ENCODE peak calls at places on chromosomes 13 and 19, in nine cellular contexts. D, W, X, Z, U, S, A, Q and G are unnamed samples. For H3K4me1, the result is how much of the 10 kb centered on the place peaks cover.

GRCh38 chr19:48292798-48293197 is 22.9 kb downstream of the ZNF114 start:
- DNase-seq in D (no peak), S (no peak), Q (no peak), Z (peak), U (no peak), A (peak), X (no peak), W (peak), G (no peak)

GRCh38 chr19:18453269-18454024 is 15.5 kb upstream of the ISYNA1 start:
- DNase-seq in Q (no peak), X (no peak), S (no peak), A (peak), D (no peak), W (peak), U (no peak), Z (no peak), G (no peak)

GRCh38 chr13:36531746-36532486 is 99.6 kb downstream of the CCNA1 start:
- DNase-seq in Q (no peak), U (no peak), A (no peak), X (no peak), W (peak), Z (peak), S (no peak), D (no peak), G (no peak)

GRCh38 chr19:19205416-19206410 is 2.5 kb upstream of the NR2C2AP start:
- DNase-seq in Q (no peak), A (no peak), W (no peak), D (no peak), U (no peak), S (no peak), X (no peak), Z (no peak), G (no peak)

GRCh38 chr19:15248648-15249559 is 16.7 kb upstream of the EPHX3 start:
- DNase-seq in S (no peak), A (peak), U (no peak), Q (peak), X (peak), D (peak), W (peak), Z (peak), G (peak)

GRCh38 chr13:20326809-20327208 is 94.7 kb upstream of the GJB6 start:
- DNase-seq in U (no peak), Q (no peak), D (no peak), W (no peak), A (no peak), X (no peak), S (no peak), Z (no peak), G (no peak)

GRCh38 chr19:6891761-6892385 is 4.5 kb downstream of the ADGRE1 start:
- DNase-seq in Z (no peak), S (no peak), Q (no peak), X (no peak), U (no peak), A (no peak), W (no peak), D (no peak), G (no peak)

GRCh38 chr13:79547211-79547610 is 66.3 kb downstream of the NDFIP2 start:
- DNase-seq in S (no peak), A (no peak), Q (no peak), Z (no peak), X (no peak), W (no peak), D (no peak), U (no peak), G (no peak)

GRCh38 chr19:6667114-6667627 is 2.8 kb downstream of the TNFSF14 start:
- DNase-seq in W (no peak), D (no peak), S (no peak), Z (no peak), A (no peak), X (no peak), Q (no peak), U (peak), G (no peak)

GRCh38 chr19:11257827-11258380 is 4.4 kb downstream of the DOCK6 start:
- DNase-seq in X (no peak), Q (no peak), D (no peak), S (no peak), A (peak), U (no peak), Z (peak), W (no peak), G (no peak)

GRCh38 chr19:11263726-11264125 is 1.4 kb upstream of the DOCK6 start:
- DNase-seq in S (no peak), U (no peak), D (no peak), A (no peak), Z (no peak), X (no peak), Q (no peak), W (no peak), G (no peak)

GRCh38 chr19:11261902-11262839 is at the start of gene DOCK6:
- DNase-seq in D (no peak), A (peak), U (no peak), Q (peak), X (peak), W (peak), S (no peak), Z (no peak), G (peak)

GRCh38 chr19:11261431-11261901 is 858 bp downstream of the DOCK6 start:
- DNase-seq in W (peak), U (no peak), X (no peak), A (no peak), Q (no peak), Z (no peak), D (no peak), S (no peak), G (no peak)

DNA sequence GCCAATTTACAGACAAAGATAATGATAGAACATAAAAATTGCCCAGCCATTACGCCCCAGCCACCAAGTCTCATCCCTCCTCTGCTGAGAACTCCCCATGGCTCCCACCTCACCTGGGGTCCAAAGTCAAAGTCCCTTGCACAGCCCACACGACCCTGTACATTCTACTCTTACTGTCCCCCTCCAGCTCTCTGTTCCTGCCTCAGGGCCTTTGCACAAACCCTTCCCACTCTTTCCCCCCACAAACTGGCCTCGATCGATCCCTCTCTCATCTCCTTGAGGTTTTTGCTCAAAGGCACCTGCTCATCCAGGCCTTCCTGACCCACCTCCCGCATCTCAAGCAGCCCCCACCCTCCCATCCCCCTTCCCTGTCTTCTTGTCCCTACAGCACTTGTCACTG is 1.3 kb downstream of the DOCK6 start:
- DNase-seq in U (no peak), X (no peak), W (no peak), Z (no peak), S (no peak), Q (no peak), A (no peak), D (no peak), G (no peak)
- H3K4me3 ChIP-seq in U (no peak), X (no peak), W (no peak), Z (no peak), S (no peak), Q (no peak), A (no peak), D (peak), G (no peak)

GRCh38 chr13:114046447-114046846 is 72.6 kb upstream of the C13orf46 start:
- DNase-seq in S (no peak), W (no peak), Q (no peak), U (no peak), D (no peak), A (no peak), X (no peak), Z (no peak), G (no peak)
- H3K4me1 ChIP-seq in S (under half), W (under half), Q (under half), U (half or more), D (under half), A (under half), X (under half), Z (under half), G (under half)

GRCh38 chr13:75704942-75705320 is 68.8 kb downstream of the LMO7 start:
- DNase-seq in Q (peak), D (no peak), Z (no peak), X (no peak), U (no peak), S (peak), A (no peak), W (no peak), G (peak)
- H3K27ac ChIP-seq in Q (peak), D (peak), Z (no peak), X (peak), U (no peak), S (peak), A (peak), W (no peak), G (peak)

DNA sequence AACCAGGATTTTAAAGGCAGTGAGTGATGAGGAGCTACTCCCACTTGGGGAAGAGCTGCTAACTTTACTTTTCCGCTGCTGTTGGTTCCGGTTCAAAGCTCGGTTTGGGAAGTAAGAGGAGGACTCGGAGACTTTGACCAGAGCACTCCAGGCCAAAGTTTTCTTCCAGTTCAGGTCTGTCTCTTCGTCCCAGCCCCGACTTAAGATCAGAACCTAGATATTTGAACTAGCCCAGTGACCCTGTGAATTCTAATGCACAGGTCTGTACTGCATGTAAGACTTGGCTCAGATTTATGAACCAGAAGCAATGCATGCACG is 2.0 kb downstream of the COL4A2 start:
- DNase-seq in Z (no peak), W (no peak), A (no peak), Q (no peak), D (peak), S (no peak), X (no peak), U (no peak), G (peak)
- H3K4me3 ChIP-seq in Z (peak), W (peak), A (peak), Q (peak), D (peak), S (peak), X (peak), U (no peak), G (no peak)

DNA sequence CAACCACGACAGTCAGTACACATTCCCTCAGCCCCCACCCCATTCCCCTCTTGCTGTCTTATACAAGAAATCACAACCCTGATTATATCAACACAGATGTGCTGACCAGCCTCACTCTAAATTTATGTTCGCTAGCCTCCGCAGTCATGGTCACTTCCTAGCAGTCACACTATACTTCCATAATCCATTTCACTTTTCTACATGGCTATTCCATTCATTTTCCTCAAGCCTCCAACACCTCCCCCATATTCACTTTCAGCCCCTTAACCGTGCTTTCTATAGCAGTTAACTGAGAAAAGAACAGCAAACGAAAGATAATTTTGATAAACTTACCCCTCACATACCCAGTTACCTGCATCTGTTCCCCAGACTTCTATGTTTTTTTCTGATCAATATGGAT is 8.4 kb downstream of the LSM14A start:
- DNase-seq in W (no peak), Q (no peak), U (no peak), D (no peak), A (no peak), S (no peak), X (no peak), Z (no peak), G (no peak)
- H3K4me1 ChIP-seq in W (under half), Q (under half), U (half or more), D (half or more), A (half or more), S (half or more), X (under half), Z (under half), G (under half)

GRCh38 chr19:2176336-2176994 is 12.7 kb downstream of the DOT1L start:
- DNase-seq in A (no peak), X (peak), U (no peak), S (no peak), Q (no peak), D (no peak), Z (no peak), W (no peak), G (no peak)
- H3K27ac ChIP-seq in A (no peak), X (peak), U (no peak), S (no peak), Q (no peak), D (no peak), Z (peak), W (no peak), G (no peak)

DNA sequence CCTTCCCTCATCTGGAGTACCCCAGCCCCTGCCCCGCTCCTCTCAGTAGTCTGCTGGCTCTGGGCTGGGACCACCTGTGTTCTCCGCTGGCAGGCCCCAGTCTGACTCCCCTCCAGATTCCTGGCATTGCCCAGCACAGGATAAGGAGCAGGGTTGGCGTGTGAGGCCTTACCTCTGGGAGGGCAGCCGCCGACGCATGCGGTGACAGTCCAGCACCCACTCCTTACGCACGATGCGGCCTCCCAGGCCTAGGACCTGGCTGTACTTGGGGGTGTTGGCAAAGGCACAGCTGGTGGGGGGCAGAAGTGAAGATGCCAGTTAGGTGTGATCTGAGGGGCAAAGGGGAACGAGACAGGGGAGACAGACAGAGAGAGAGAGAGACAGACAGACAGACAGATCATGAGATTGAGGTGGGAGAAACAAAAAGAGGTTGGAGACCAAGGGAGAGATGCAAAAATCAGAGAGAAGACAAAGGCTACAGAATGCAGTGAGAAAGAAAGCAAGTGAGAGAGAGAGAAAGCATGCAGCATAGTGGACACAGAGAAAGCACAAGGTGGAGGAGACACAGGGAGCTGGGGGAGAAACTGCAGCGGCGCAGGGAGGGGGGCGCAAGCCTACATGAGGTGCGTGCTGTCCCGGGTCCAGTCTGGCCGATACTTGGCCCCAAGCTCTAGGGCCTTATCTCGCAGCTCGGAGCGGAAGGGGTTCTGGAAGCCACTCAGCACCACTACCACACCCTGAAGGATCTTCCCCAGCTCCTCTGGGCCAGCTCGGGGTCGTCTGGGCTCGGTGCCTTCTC is 18.6 kb downstream of the ZNF575 start:
- DNase-seq in S (no peak), A (no peak), Q (no peak), Z (no peak), W (no peak), D (no peak), X (no peak), U (no peak), G (no peak)
- H3K4me3 ChIP-seq in S (no peak), A (no peak), Q (no peak), Z (no peak), W (no peak), D (no peak), X (no peak), U (no peak), G (no peak)

DNA sequence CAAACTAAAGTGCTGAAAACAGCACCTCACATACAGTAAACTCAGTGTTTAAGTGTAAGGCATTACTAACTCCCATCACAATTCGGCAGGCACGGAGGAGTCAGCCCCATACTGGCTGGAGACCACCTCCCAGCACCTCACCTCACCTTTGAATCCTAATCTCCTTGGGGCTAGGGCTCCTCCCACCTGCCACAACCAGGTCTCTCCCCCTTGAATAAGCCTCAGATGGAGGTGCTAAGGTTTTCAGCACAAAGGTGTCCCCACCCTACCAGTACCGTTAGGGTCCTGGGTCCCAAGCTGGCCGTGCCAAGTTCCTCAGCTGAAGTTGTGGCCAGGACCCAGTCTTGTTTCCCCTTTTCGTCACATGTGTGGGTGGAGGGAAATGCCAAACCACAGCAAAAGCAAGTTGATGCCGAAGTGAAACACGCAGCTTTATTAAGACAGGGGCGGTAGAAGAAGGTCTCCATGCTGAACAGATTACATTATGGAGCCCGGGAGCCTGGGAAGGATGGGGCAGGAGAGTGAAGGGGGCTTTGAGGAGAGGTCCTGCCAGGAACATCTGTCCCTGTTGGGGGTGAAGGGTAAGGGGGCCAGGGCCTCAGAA is at the start of gene IGFLR1:
- DNase-seq in A (no peak), Q (peak), S (no peak), U (peak), W (no peak), X (no peak), D (no peak), Z (no peak), G (peak)
- H3K4me1 ChIP-seq in A (under half), Q (under half), S (under half), U (half or more), W (under half), X (under half), D (under half), Z (under half), G (under half)